ENCODE peak calls at places on chromosomes 4 and X, in seven cellular contexts. W is occipital lobe, P is fibroblast of pulmonary artery, H is NCI-H1092 treated with DMSO at 0.1 percent for 48 hours, Y is AG04450, U is MCF 10A, Q is NCI-H1105. T is an unnamed sample.

GRCh38 chrX:97845451-97845850 is 961.7 kb downstream of the RPA4 start:
- DNase-seq in W (no peak), P (no peak), H (no peak), Y (no peak), U (no peak), Q (no peak), T (no peak)

GRCh38 chr4:127352220-127352619 is 280.5 kb upstream of the INTU start:
- DNase-seq in W (no peak), P (no peak), H (no peak), Y (no peak), U (no peak), Q (no peak), T (no peak)

GRCh38 chrX:45295587-45295986 is 94.9 kb upstream of the DIPK2B start:
- DNase-seq in W (no peak), P (peak; percentile 11), H (peak; percentile 3), Y (no peak), U (peak; percentile 58), Q (peak; percentile 60), T (peak; percentile 53)

GRCh38 chr4:138500869-138501268 is 258.7 kb upstream of the SLC7A11 start:
- DNase-seq in W (no peak), P (no peak), H (no peak), Y (no peak), U (no peak), Q (no peak), T (no peak)

GRCh38 chr4:106898621-106899230 is 137.4 kb downstream of the DKK2 start:
- DNase-seq in W (no peak), P (peak; percentile 76), H (no peak), Y (peak; percentile 7), U (peak; percentile 71), Q (peak; percentile 23), T (peak; percentile 53)

GRCh38 chr4:168796362-168797106 is 213.5 kb downstream of the CBR4 start:
- DNase-seq in W (no peak), P (peak; percentile 74), H (no peak), Y (no peak), U (peak; percentile 25), Q (no peak), T (peak; percentile 72)

GRCh38 chrX:83916525-83916924 is 55.6 kb downstream of the CYLC1 start:
- DNase-seq in W (no peak), P (peak; percentile 0), H (peak; percentile 31), Y (no peak), U (peak; percentile 23), Q (no peak), T (no peak)

GRCh38 chr4:119138046-119138445 is 2.4 kb downstream of the MYOZ2 start:
- DNase-seq in W (no peak), P (peak; percentile 69), H (no peak), Y (no peak), U (no peak), Q (no peak), T (peak; percentile 48)

GRCh38 chr4:2220016-2220620 is 21.8 kb downstream of the HAUS3 start:
- DNase-seq in W (peak; percentile 50), P (peak; percentile 79), H (peak; percentile 40), Y (peak; percentile 30), U (peak; percentile 78), Q (peak; percentile 47), T (peak; percentile 56)

GRCh38 chrX:153551135-153551534 is 33.7 kb downstream of the ATP2B3 start:
- DNase-seq in W (no peak), P (peak; percentile 29), H (no peak), Y (no peak), U (peak; percentile 23), Q (no peak), T (peak; percentile 56)

GRCh38 chr4:5980436-5981155 is 37.6 kb downstream of the C4orf50 start:
- DNase-seq in W (no peak), P (peak; percentile 4), H (peak; percentile 24), Y (no peak), U (peak; percentile 5), Q (no peak), T (no peak)

GRCh38 chr4:93646225-93646930 is 182.2 kb upstream of the ATOH1 start:
- DNase-seq in W (no peak), P (no peak), H (peak; percentile 19), Y (no peak), U (peak; percentile 62), Q (peak; percentile 14), T (no peak)